ENCODE peak calls at places on chromosomes 1 and 21, in ten cellular contexts. B, X, H, L, P, G, U, D, O and J are unnamed samples.

GRCh38 chr1:178461676-178462075 is 35.1 kb downstream of the CLEC20A start:
- DNase-seq in P (no peak), X (no peak), O (no peak), D (no peak), U (no peak), L (no peak), H (no peak), G (no peak), B (no peak), J (no peak)

GRCh38 chr1:202952818-202953217 is 5.3 kb downstream of the ADIPOR1 start:
- DNase-seq in H (no peak), B (no peak), O (peak; percentile 24), D (no peak), G (peak; percentile 28), P (no peak), X (no peak), U (no peak), L (no peak), J (peak; percentile 56)

GRCh38 chr1:1942753-1943656 is 23.9 kb upstream of the TMEM52 start:
- DNase-seq in H (no peak), L (no peak), O (no peak), B (no peak), D (no peak), G (no peak), P (no peak), X (no peak), U (no peak), J (no peak)

GRCh38 chr21:34534522-34534921 is 22.5 kb upstream of the KCNE1 start:
- DNase-seq in G (no peak), X (no peak), B (no peak), L (no peak), O (no peak), H (no peak), P (no peak), D (no peak), U (no peak), J (peak; percentile 46)

GRCh38 chr1:247713753-247714152 is 2.7 kb downstream of the OR6F1 start:
- DNase-seq in X (no peak), U (no peak), G (no peak), P (no peak), L (no peak), O (no peak), B (no peak), H (no peak), D (no peak), J (no peak)

GRCh38 chr1:28512058-28512611 is 6.3 kb downstream of the RCC1 start:
- DNase-seq in O (no peak), H (no peak), L (no peak), D (no peak), U (no peak), X (peak; percentile 62), B (peak; percentile 49), P (no peak), G (no peak), J (peak; percentile 27)

GRCh38 chr1:199089393-199090122 is 450.7 kb downstream of the PTPRC start:
- DNase-seq in G (no peak), O (no peak), U (no peak), B (no peak), X (no peak), H (no peak), L (no peak), D (no peak), P (no peak), J (no peak)

GRCh38 chr1:91712981-91713841 is 172.7 kb downstream of the TGFBR3 start:
- DNase-seq in G (peak; percentile 35), B (no peak), O (peak; percentile 50), D (peak; percentile 78), X (no peak), H (peak; percentile 69), P (no peak), L (no peak), U (no peak), J (peak; percentile 19)

GRCh38 chr21:30336596-30336995 is 898 bp downstream of the KRTAP27-1 start:
- DNase-seq in L (no peak), U (no peak), D (no peak), H (no peak), P (no peak), X (no peak), O (no peak), B (no peak), G (no peak), J (peak; percentile 31)

GRCh38 chr1:211468595-211468994 is 23.4 kb downstream of the RD3 start:
- DNase-seq in G (no peak), U (no peak), H (peak; percentile 44), P (no peak), X (no peak), L (peak; percentile 21), O (no peak), D (no peak), B (no peak), J (no peak)

GRCh38 chr1:38444311-38444710 is 397.7 kb upstream of the POU3F1 start:
- DNase-seq in O (peak; percentile 30), X (peak; percentile 44), H (no peak), L (no peak), U (no peak), P (no peak), G (no peak), D (no peak), B (peak; percentile 4), J (peak; percentile 65)

GRCh38 chr1:156104065-156104810 is 10.3 kb upstream of the LMNA start:
- DNase-seq in L (peak; percentile 65), O (peak; percentile 86), U (peak; percentile 95), X (peak; percentile 73), H (peak; percentile 69), B (peak; percentile 85), D (peak; percentile 84), P (no peak), G (peak; percentile 39), J (peak; percentile 85)

GRCh38 chr1:119097380-119097779 is 43.1 kb downstream of the WARS2 start:
- DNase-seq in X (no peak), O (no peak), H (no peak), G (no peak), P (no peak), D (no peak), U (no peak), B (no peak), L (no peak), J (peak; percentile 80)

GRCh38 chr21:29854795-29855194 is 85.0 kb downstream of the GRIK1 start:
- DNase-seq in U (no peak), O (no peak), L (no peak), G (no peak), H (no peak), D (no peak), P (no peak), B (no peak), X (no peak), J (no peak)

DNA sequence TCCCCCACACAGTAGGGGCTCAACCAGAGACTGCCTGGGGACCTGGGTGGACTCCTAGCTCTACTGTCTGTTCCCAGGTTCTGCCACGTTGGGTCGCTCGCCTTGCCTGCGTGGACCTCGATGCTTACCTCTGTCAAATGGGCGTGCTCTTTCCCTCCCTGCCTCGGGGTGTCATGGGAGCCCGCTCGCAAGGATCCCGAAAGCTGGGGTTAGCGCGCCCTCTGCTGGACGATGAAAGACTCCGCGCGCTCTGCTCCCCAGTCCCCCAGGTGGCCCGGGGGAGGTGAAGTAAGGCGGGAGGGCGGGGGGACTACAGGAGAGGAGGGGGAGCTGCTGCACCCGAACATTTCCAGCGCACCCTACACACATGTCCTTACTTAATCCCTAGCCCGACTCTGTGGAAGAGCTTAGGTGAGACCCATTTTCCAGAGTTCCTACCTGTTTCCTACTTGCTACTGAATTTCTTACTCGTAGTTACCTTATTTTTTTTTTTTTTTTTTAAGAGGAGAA is 2.3 kb upstream of the BSND start:
- DNase-seq in G (peak; percentile 77), U (peak; percentile 85), H (peak; percentile 64), O (peak; percentile 28), B (peak; percentile 67), P (peak; percentile 81), D (peak; percentile 46), X (peak; percentile 95), L (peak; percentile 77), J (peak; percentile 57)
- H3K4me3 ChIP-seq in G (no peak overlapping the region), U (peak overlapping the region; percentile 11), H (no peak overlapping the region), O (peak overlapping the region; percentile 33), B (no peak overlapping the region), P (no peak overlapping the region), D (no peak overlapping the region), X (no peak overlapping the region), L (no peak overlapping the region), J (peak overlapping the region; percentile 15)

DNA sequence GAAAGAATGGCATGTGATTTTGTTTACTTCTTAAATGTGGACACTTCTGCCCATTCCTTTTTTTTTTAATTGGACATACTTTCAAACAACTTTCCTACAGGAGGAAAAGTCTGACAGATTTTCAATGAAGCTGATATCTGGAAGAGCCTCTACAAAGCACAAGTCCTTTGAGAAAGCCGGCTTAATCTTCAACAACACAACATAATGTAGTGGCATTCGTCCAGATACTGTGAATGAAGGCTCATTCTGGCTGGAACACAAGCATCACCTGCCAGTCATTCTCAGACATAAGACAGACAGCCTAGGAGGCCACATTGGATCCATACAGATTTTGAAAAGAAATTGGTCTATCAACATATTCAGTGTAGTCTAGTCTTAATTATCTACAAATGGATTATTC is 4.9 kb downstream of the OTUD7B start:
- DNase-seq in H (no peak), X (no peak), P (no peak), U (no peak), G (no peak), B (no peak), O (no peak), D (no peak), L (no peak), J (no peak)
- TF ChIP-seq CTCF in H (no peak), X (no peak), P (no peak), U (no peak), G (no peak), B (no peak), O (no peak), D (no peak), L (no peak), J (no peak)

DNA sequence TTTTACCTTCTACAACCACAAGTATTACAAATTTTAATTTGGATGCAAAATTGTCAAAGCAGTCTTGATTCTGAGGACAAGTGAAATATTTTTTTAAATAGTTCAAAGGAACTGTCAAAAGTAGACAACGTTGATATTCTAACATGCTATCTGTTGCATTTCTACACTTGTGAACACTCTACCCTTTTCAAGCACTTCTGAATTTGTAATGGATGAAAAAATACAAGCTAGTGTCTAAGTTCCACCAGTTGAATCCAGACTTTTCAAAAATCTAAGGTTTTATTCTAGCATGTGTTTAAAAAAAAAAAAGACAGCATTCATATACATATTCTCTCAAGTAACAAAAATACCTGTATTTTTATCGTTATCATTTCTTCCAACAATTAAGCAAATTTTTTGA is 2.1 kb downstream of the ARID4B start:
- DNase-seq in U (no peak), H (no peak), L (no peak), X (no peak), P (no peak), B (no peak), D (no peak), O (no peak), G (no peak), J (no peak)
- H3K4me3 ChIP-seq in U (peak overlapping the region; percentile 99), H (peak overlapping the region; percentile 96), L (no peak overlapping the region), X (peak overlapping the region; percentile 97), P (peak overlapping the region; percentile 95), B (peak overlapping the region; percentile 96), D (peak overlapping the region; percentile 89), O (peak overlapping the region; percentile 94), G (peak overlapping the region; percentile 79), J (peak overlapping the region; percentile 97)

GRCh38 chr1:161357073-161357472 is 10.6 kb downstream of the CFAP126 start:
- DNase-seq in U (no peak), X (no peak), G (no peak), O (no peak), H (no peak), L (no peak), D (no peak), B (peak; percentile 13), P (no peak), J (no peak)
- TF ChIP-seq CTCF in U (no peak), X (peak; percentile 19), G (no peak), O (no peak), H (no peak), L (no peak), D (no peak), B (no peak), P (no peak), J (no peak)